ENCODE peak calls at places on chromosomes 12 and 14, in four cellular contexts. M is PC-3; G is CD8-positive, alpha-beta T cell; S is body of pancreas. P is an unnamed sample.
A peak's percentile ranks its signal among the peaks of the same experiment; 100 is the strongest.

GRCh38 chr12:34605955-34606748 is 583.9 kb downstream of the ALG10 start:
- DNase-seq in M (no peak), G (no peak), S (no peak), P (no peak)

GRCh38 chr14:101619484-101619883 is 58.2 kb downstream of the DIO3 start:
- DNase-seq in M (no peak), G (no peak), S (no peak), P (no peak)

GRCh38 chr14:102479777-102480176 is 29.8 kb downstream of the ANKRD9 start:
- DNase-seq in M (no peak), G (no peak), S (peak; percentile 85), P (no peak)

GRCh38 chr12:131082795-131083194 is 129.1 kb downstream of the ADGRD1 start:
- DNase-seq in M (no peak), G (no peak), S (no peak), P (no peak)

GRCh38 chr14:84237881-84238280 is 1292.1 kb upstream of the FLRT2 start:
- DNase-seq in M (no peak), G (no peak), S (no peak), P (no peak)

GRCh38 chr12:108595711-108596647 is 1.9 kb downstream of the TMEM119 start:
- DNase-seq in M (no peak), G (no peak), S (no peak), P (no peak)

GRCh38 chr12:50425859-50426258 is 25.2 kb downstream of the LARP4 start:
- DNase-seq in M (no peak), G (no peak), S (no peak), P (no peak)

GRCh38 chr12:27319394-27319793 is 13.2 kb upstream of the BMAL2 start:
- DNase-seq in M (peak; percentile 81), G (no peak), S (no peak), P (peak; percentile 76)

GRCh38 chr12:14249368-14249767 is 116.1 kb upstream of the ATF7IP start:
- DNase-seq in M (peak; percentile 37), G (no peak), S (no peak), P (no peak)

GRCh38 chr12:105032703-105033357 is 46.7 kb downstream of the NOPCHAP1 start:
- DNase-seq in M (no peak), G (no peak), S (no peak), P (no peak)

GRCh38 chr12:26214121-26214520 is 18.7 kb downstream of the SSPN start:
- DNase-seq in M (no peak), G (no peak), S (no peak), P (no peak)

GRCh38 chr12:115659422-115659821 is 618.1 kb downstream of the MED13L start:
- DNase-seq in M (no peak), G (no peak), S (no peak), P (no peak)

GRCh38 chr14:63204407-63205280 is at the start of gene RHOJ:
- DNase-seq in M (no peak), G (no peak), S (peak; percentile 13), P (no peak)

GRCh38 chr12:120625557-120626419 is 14.6 kb upstream of the CABP1 start:
- DNase-seq in M (no peak), G (no peak), S (no peak), P (no peak)
- TF ChIP-seq CTCF in M (peak; percentile 35), G (no peak), S (no peak), P (peak; percentile 6)

DNA sequence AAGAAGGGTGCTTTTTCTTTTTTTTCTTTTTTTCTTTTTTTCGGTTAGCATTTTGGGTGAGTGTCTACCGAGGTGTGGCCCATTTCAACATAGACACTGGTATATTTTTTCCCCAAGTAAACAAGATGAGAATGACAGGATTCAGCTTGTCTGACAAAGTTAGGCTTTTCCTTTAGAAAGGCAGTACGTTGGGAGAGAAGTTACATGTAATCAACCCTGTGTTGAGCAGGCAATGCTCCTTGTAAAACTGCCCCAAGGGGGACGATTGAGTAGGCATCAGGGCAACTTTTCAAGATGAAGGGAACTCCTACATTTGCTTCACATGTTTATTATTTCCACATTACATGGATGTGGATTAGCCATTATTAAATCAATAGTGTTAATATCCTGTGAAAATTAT is 1.7 kb downstream of the EMP1 start:
- DNase-seq in M (no peak), G (no peak), S (no peak), P (peak; percentile 59)
- H3K4me3 ChIP-seq in M (peak overlapping the region; percentile 100), G (no peak overlapping the region), S (no peak overlapping the region), P (peak overlapping the region; percentile 63)

DNA sequence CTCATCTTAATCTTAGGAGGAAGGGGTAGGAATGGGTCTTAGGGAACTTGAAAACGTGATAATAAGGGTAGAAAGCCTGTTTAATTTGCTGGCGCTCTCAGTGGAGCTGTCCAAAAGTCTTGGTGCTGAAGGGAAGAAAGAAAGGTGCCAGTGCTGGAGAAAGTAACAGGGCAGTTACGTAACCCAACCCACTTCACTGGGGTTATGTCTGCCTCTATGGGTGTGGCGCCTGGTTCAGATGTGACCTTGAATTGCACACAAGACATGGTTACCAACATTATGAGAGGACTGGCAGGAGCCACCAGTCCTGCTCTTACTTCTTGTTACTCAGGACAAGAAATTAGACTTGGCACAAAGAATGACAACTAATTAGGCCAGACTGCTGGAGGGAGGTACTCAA is 18.6 kb upstream of the GPATCH2L start:
- DNase-seq in M (peak; percentile 56), G (no peak), S (no peak), P (peak; percentile 23)
- H3K27me3 ChIP-seq in M (peaks cover 68% of the 10 kb centered on the region), G (peaks cover 11% of the 10 kb centered on the region), S (no peaks in the 10 kb centered on the region), P (peaks cover 14% of the 10 kb centered on the region)

GRCh38 chr14:30709201-30709600 is 87.1 kb downstream of the SCFD1 start:
- DNase-seq in M (no peak), G (no peak), S (no peak), P (no peak)

GRCh38 chr14:30710870-30711269 is 88.8 kb downstream of the SCFD1 start:
- DNase-seq in M (no peak), G (no peak), S (no peak), P (peak; percentile 5)

GRCh38 chr14:30706704-30707103 is 84.6 kb downstream of the SCFD1 start:
- DNase-seq in M (no peak), G (no peak), S (no peak), P (no peak)

DNA sequence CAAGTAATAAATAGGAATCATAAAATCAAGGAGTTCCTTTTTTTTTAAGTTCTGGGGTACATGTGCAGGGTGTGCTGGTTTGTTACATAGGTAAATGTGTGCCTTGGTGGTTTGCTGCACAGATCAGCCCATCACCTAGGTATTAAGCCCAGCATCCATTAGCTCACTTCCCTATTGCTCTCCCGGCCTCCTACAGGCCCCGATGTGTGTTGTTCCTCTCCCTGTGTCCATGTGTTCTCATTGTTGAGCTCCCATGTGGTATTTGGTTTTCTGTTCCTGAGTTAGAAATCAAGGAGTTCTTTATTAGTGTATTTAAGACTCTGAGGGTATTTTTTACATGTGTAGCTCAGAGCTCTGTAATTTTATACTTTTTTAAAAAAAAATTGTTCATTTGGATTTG is 86.0 kb downstream of the SCFD1 start:
- DNase-seq in M (no peak), G (no peak), S (no peak), P (no peak)
- TF ChIP-seq CTCF in M (no peak), G (no peak), S (no peak), P (no peak)

GRCh38 chr14:50530358-50530757 is 2.0 kb downstream of the MAP4K5 start:
- DNase-seq in M (peak; percentile 81), G (no peak), S (no peak), P (peak; percentile 74)
- H3K4me3 ChIP-seq in M (peak overlapping the region; percentile 82), G (no peak overlapping the region), S (no peak overlapping the region), P (no peak overlapping the region)